ENCODE peak calls at places on chromosomes 12 and 14, in six cellular contexts. Q, J, C, A, S and F are unnamed samples.

GRCh38 chr12:119788783-119789182 is 88.3 kb downstream of the CIT start:
- DNase-seq in Q (no peak), J (no peak), C (no peak), A (no peak), S (no peak), F (no peak)

GRCh38 chr14:24377126-24377525 is 9.1 kb downstream of the NFATC4 start:
- DNase-seq in Q (no peak), J (no peak), C (no peak), A (no peak), S (no peak), F (no peak)

GRCh38 chr14:81682134-81682533 is 148.5 kb upstream of the SEL1L start:
- DNase-seq in Q (no peak), J (no peak), C (no peak), A (no peak), S (no peak), F (no peak)

GRCh38 chr12:12190087-12190809 is 76.6 kb downstream of the LRP6 start:
- DNase-seq in Q (no peak), J (no peak), C (no peak), A (no peak), S (no peak), F (no peak)

GRCh38 chr12:46908236-46908935 is 82.6 kb upstream of the SLC38A4 start:
- DNase-seq in Q (no peak), J (no peak), C (no peak), A (no peak), S (no peak), F (no peak)

GRCh38 chr12:42372154-42372791 is 46.3 kb downstream of the PPHLN1 start:
- DNase-seq in Q (no peak), J (no peak), C (peak; percentile 13), A (peak; percentile 56), S (peak; percentile 68), F (peak; percentile 5)

GRCh38 chr12:54631988-54632728 is 2.5 kb downstream of the LACRT start:
- DNase-seq in Q (no peak), J (no peak), C (no peak), A (no peak), S (no peak), F (no peak)

GRCh38 chr12:23750923-23751322 is 198.5 kb downstream of the SOX5 start:
- DNase-seq in Q (no peak), J (no peak), C (no peak), A (no peak), S (no peak), F (no peak)

GRCh38 chr14:77923131-77923933 is 123.4 kb downstream of the ADCK1 start:
- DNase-seq in Q (no peak), J (no peak), C (no peak), A (no peak), S (no peak), F (no peak)

GRCh38 chr14:102356280-102356679 is 6.4 kb downstream of the CINP start:
- DNase-seq in Q (no peak), J (no peak), C (no peak), A (no peak), S (no peak), F (no peak)